ENCODE peak calls at places on chromosomes 3 and 15, in five cellular contexts. Z is fibroblast of lung, S is colonic mucosa, J is endodermal cell, Y is BJ. X is an unnamed sample.

GRCh38 chr3:156181509-156181908 is 61.1 kb downstream of the KCNAB1 start:
- DNase-seq in Y (no peak), J (no peak), Z (peak; percentile 83), S (no peak), X (peak; percentile 88)

GRCh38 chr3:183584246-183584913 is 28.9 kb upstream of the KLHL6 start:
- DNase-seq in S (peak; percentile 40), Y (peak; percentile 5), Z (peak; percentile 24), J (peak; percentile 66), X (peak; percentile 45)

GRCh38 chr3:189103208-189103607 is 68.6 kb upstream of the TPRG1 start:
- DNase-seq in Z (no peak), S (no peak), J (no peak), Y (no peak), X (peak; percentile 54)

GRCh38 chr15:93040288-93041158 is 48.5 kb downstream of the RGMA start:
- DNase-seq in Y (no peak), Z (no peak), J (no peak), S (no peak), X (no peak)

GRCh38 chr3:183211390-183211789 is 41.7 kb upstream of the B3GNT5 start:
- DNase-seq in Y (no peak), S (no peak), J (no peak), Z (no peak), X (no peak)

GRCh38 chr3:47008258-47008671 is 28.8 kb downstream of the NBEAL2 start:
- DNase-seq in Z (no peak), S (peak; percentile 17), J (no peak), Y (no peak), X (no peak)

GRCh38 chr3:127791221-127791913 is 30.9 kb downstream of the MGLL start:
- DNase-seq in J (peak; percentile 84), S (peak; percentile 62), Y (peak; percentile 59), Z (peak; percentile 65), X (peak; percentile 77)

GRCh38 chr15:60392601-60392985 is 5.2 kb downstream of the ANXA2 start:
- DNase-seq in Y (no peak), Z (peak; percentile 89), S (no peak), J (peak; percentile 46), X (peak; percentile 89)

GRCh38 chr3:41900265-41900664 is 61.6 kb downstream of the ULK4 start:
- DNase-seq in Y (no peak), J (peak; percentile 41), Z (peak; percentile 78), S (no peak), X (peak; percentile 15)

GRCh38 chr15:39511915-39512260 is 69.0 kb upstream of the THBS1 start:
- DNase-seq in S (peak; percentile 29), Z (peak; percentile 63), J (no peak), Y (no peak), X (peak; percentile 95)

GRCh38 chr15:39506146-39506545 is 74.7 kb upstream of the THBS1 start:
- DNase-seq in J (no peak), S (no peak), Y (no peak), Z (peak; percentile 91), X (no peak)

GRCh38 chr15:39511000-39511914 is 69.6 kb upstream of the THBS1 start:
- DNase-seq in J (peak; percentile 49), Y (peak; percentile 56), Z (peak; percentile 91), S (no peak), X (peak; percentile 93)

GRCh38 chr15:39508536-39508935 is 72.3 kb upstream of the THBS1 start:
- DNase-seq in Y (no peak), J (no peak), S (no peak), Z (no peak), X (peak; percentile 42)

DNA sequence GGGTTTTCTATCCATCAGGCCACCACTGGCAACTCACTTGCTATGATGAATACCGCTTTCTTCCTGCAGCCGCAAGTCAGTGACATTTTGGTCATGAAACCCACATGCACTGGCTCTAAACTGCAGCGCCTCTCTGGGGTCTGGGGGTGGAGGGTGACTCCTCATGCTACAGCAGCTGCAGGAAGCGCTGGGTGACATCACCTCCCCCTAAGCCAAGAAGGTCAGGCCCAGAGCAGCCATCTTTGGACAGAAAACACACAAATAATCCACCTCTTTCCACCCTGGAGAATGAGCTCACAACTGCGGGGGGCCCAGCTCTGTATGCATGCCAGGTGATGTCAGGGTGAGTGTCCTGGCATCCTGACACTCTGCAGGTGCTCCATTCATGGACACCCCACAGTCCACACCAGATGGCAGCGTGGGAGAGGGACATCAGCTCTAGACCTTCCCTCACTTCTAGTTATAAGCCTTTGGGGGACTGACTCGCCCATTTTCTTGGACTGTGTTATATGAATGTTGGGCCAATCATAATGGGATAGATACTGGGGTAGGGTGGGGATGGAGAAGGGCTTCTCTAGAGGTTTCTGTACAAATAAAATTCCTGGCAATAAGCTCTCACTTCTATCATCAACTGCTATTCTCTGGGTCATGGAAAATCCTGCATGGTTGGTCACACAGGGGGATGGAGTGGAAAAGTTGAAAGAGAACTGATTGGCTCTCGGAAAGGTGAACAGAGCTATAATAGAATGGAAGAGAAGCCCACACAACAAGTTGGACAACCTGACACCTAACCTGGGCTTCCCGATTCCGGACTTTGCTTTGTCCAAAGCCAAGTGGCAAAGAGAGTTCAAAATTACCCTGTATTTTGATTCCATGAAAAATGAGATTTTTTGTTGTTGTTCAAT is 70.7 kb upstream of the THBS1 start:
- DNase-seq in J (no peak), Z (no peak), S (no peak), Y (no peak), X (peak; percentile 67)
- TF ChIP-seq CTCF in J (no peak), Z (no peak), S (no peak), Y (no peak), X (no peak)

GRCh38 chr3:168865022-168865551 is 769.4 kb upstream of the GOLIM4 start:
- DNase-seq in Z (no peak), Y (no peak), J (no peak), S (peak; percentile 41), X (peak; percentile 51)
- H3K4me3 ChIP-seq in Z (no peak overlapping the region), Y (no peak overlapping the region), J (no peak overlapping the region), S (no peak overlapping the region), X (no peak overlapping the region)

GRCh38 chr3:14926592-14926991 is 20.8 kb upstream of the NR2C2 start:
- DNase-seq in Y (no peak), Z (no peak), J (no peak), S (no peak), X (no peak)
- TF ChIP-seq CTCF in Y (no peak), Z (no peak), J (no peak), S (no peak), X (no peak)

DNA sequence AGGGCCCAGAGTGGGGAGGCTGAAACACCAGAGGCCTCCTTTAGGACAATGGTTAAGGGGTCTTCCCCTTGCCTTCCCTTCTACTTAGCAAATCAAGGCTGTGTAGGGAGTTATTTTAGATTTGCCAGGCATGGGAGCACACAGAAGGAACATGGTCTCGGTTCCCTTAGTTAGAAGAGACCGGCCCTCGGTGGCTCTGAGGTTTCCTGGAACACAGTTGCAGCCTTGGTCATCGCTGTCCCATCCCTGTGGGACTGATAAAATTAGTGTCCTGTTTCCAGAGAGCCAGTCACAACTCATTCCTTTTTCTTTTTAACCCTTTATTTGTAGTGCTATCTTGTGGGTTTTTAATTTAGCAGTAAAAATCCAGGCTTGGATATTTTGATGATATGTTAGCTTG is 81.4 kb downstream of the CRTC3 start:
- DNase-seq in J (no peak), Z (no peak), Y (no peak), S (no peak), X (no peak)
- H3K4me3 ChIP-seq in J (no peak overlapping the region), Z (no peak overlapping the region), Y (no peak overlapping the region), S (no peak overlapping the region), X (no peak overlapping the region)

X was measured in fibroblast of mammary gland.